ENCODE peak calls at places on chromosomes 5 and 9, in five cellular contexts. Z is A549, W is GM12878, Q is K562, B is SK-N-SH. M is an unnamed sample.

GRCh38 chr5:79202076-79202475 is 33.9 kb upstream of the JMY start:
- DNase-seq in Z (peak; percentile 29), W (no peak), Q (no peak), B (no peak), M (peak; percentile 23)

GRCh38 chr9:135051316-135052038 is 36.0 kb upstream of the OLFM1 start:
- DNase-seq in Z (no peak), W (no peak), Q (no peak), B (no peak), M (no peak)

GRCh38 chr5:39896706-39897105 is 471.9 kb upstream of the DAB2 start:
- DNase-seq in Z (no peak), W (no peak), Q (no peak), B (no peak), M (no peak)

GRCh38 chr5:84168841-84169240 is 215.8 kb downstream of the EDIL3 start:
- DNase-seq in Z (no peak), W (no peak), Q (no peak), B (no peak), M (peak; percentile 5)

GRCh38 chr5:179373101-179373934 is 28.1 kb upstream of the ADAMTS2 start:
- DNase-seq in Z (no peak), W (no peak), Q (no peak), B (no peak), M (no peak)

GRCh38 chr9:22147818-22148573 is 138.9 kb upstream of the CDKN2B start:
- DNase-seq in Z (peak; percentile 90), W (no peak), Q (no peak), B (no peak), M (peak; percentile 98)

GRCh38 chr9:133932633-133933032 is 59.5 kb downstream of the VAV2 start:
- DNase-seq in Z (no peak), W (no peak), Q (no peak), B (no peak), M (no peak)

GRCh38 chr5:80921026-80921425 is 39.1 kb upstream of the RASGRF2 start:
- DNase-seq in Z (no peak), W (no peak), Q (no peak), B (no peak), M (no peak)

GRCh38 chr9:9973062-9973461 is 639.7 kb downstream of the PTPRD start:
- DNase-seq in Z (no peak), W (no peak), Q (no peak), B (no peak), M (no peak)

DNA sequence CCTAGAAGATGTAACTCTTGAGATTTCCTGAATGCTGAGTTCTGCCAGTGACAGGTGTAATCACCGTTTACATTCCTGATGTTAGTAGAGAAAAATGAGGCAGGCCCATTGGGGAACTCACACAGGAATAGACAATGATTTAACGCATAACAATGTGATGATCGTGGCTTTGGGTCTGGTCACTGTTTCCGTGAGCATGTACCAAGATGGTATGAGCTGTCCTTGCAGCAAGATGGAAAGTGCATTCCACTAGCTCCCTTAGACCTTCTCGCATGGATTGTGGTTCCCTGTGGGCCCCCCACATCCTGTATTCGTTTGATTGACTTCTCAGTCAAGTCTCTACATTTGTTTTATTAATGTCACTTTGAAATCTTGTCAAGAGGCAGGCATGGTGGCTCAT is 124.0 kb upstream of the DAP start:
- DNase-seq in Z (no peak), W (no peak), Q (no peak), B (no peak), M (peak; percentile 78)
- TF ChIP-seq RCOR1 in Z (no peak), W (no peak), Q (no peak), B (no peak), M (no peak)

DNA sequence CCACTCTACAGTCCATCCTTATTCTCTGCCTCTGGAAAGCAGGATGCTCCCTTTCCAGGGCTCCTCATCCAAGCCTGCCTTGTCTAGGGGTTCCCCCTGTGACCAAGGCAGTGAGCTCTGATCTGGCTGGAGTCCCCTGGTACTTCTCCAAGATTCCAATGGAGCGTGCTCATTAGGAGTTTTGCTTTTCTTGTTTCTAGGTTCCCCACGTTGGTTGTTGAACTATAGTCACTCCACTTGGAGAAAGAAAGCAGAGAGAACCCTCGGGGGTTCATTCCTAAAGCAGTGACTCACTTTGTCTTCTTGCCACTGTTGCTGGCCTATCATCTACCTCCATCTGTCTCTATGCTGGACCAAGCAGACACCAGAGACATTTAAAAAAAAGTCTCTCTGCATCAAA is 192.6 kb downstream of the TLE4 start:
- DNase-seq in Z (peak; percentile 31), W (no peak), Q (no peak), B (peak; percentile 3), M (peak; percentile 98)
- TF ChIP-seq RCOR1 in Z (no peak), W (no peak), Q (no peak), B (no peak), M (peak; percentile 81)

DNA sequence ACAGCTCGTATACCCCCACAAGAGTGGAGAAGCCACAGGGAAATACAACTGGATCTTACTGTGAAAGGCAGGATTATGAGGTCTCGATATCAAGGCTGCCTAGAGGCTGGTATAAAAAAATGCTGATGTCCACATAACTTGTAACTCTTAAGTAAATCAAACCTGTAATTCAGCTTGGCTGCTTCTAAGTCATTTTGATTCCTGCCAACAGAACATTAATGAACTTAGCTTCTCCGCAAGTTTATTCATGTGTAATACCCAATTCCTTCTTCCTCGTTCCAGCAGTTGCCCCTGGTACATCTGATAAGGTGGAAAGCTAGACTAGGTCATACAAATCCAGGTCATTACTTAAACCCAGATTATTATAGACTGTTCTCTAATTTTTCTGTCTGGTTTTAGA is 16.4 kb upstream of the SMIM15 start:
- DNase-seq in Z (no peak), W (no peak), Q (no peak), B (no peak), M (no peak)
- TF ChIP-seq RCOR1 in Z (no peak), W (no peak), Q (no peak), B (no peak), M (no peak)

GRCh38 chr9:95742821-95743220 is 132.7 kb upstream of the ERCC6L2 start:
- DNase-seq in Z (no peak), W (no peak), Q (no peak), B (no peak), M (no peak)

GRCh38 chr9:95741631-95742030 is 133.9 kb upstream of the ERCC6L2 start:
- DNase-seq in Z (no peak), W (no peak), Q (no peak), B (no peak), M (no peak)

GRCh38 chr9:95738438-95738837 is 137.1 kb upstream of the ERCC6L2 start:
- DNase-seq in Z (no peak), W (no peak), Q (no peak), B (no peak), M (no peak)

GRCh38 chr9:95736891-95737522 is 138.5 kb upstream of the ERCC6L2 start:
- DNase-seq in Z (no peak), W (no peak), Q (no peak), B (no peak), M (no peak)

DNA sequence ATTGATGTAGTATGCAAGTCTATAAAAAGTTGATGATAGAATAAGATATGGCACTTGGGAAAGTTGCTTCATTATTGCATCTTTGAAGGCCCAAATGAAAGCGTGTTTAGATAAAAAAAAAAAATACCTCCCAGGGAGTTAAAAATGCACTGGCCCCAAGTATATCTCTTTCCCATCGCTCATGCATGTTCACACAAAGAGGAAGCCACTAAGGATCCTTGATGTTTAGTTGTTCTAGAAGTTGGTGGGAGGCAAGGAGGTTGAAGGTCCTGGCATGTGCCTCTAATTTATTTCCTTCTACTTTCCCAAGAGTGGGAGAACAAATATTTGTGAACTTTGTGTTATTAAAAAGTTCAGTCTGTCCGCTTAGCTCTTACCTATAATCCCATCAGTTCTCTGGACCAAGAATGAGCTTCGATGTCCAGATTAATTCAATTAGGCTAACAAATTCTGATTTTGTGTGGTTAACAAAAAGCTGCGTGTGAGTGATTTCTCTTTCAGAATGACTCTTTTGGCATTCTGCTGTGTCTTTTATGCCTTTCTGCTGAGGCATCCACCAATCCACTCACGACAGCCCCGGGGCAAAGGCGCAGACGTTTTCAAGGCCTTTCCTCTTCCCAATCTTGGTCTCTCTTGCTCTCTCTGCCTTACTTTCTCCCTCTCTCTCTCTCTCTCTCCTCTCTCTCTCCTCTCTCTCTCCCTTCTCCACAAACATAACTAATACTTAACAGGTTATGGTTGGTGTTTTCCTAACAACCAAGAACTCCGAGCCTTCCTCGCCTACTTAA is 135.1 kb upstream of the ERCC6L2 start:
- DNase-seq in Z (no peak), W (no peak), Q (no peak), B (no peak), M (no peak)
- TF ChIP-seq RCOR1 in Z (no peak), W (no peak), Q (no peak), B (no peak), M (no peak)

M was measured in IMR-90.